ENCODE peak calls at places on chromosomes 11 and 22, in seven cellular contexts. One of them, this sample, is unnamed.

GRCh38 chr11:9895016-9895415 is 231.1 kb downstream of the SWAP70 start:
- DNase-seq in T-helper 9 cell: no peak
- DNase-seq in caudate nucleus: no peak
- DNase-seq in nucleus accumbens: no peak
- DNase-seq in naive thymus-derived CD8-positive, alpha-beta T cell: no peak
- DNase-seq in NCI-H446 treated with DMSO at 0.1 percent for 48 hours: no peak
- DNase-seq in cardiac muscle cell: peak
- DNase-seq in this sample: no peak

GRCh38 chr22:42172385-42173172 is 42.0 kb upstream of the CYP2D6 start:
- DNase-seq in T-helper 9 cell: no peak
- DNase-seq in caudate nucleus: no peak
- DNase-seq in nucleus accumbens: no peak
- DNase-seq in naive thymus-derived CD8-positive, alpha-beta T cell: no peak
- DNase-seq in NCI-H446 treated with DMSO at 0.1 percent for 48 hours: peak
- DNase-seq in cardiac muscle cell: peak
- DNase-seq in this sample: no peak

GRCh38 chr11:99015634-99016454 is 4.9 kb upstream of the CNTN5 start:
- DNase-seq in T-helper 9 cell: no peak
- DNase-seq in caudate nucleus: no peak
- DNase-seq in nucleus accumbens: no peak
- DNase-seq in naive thymus-derived CD8-positive, alpha-beta T cell: peak
- DNase-seq in NCI-H446 treated with DMSO at 0.1 percent for 48 hours: peak
- DNase-seq in cardiac muscle cell: peak
- DNase-seq in this sample: no peak

GRCh38 chr11:61754534-61755482 is 2.4 kb downstream of the MYRF start:
- DNase-seq in T-helper 9 cell: no peak
- DNase-seq in caudate nucleus: no peak
- DNase-seq in nucleus accumbens: no peak
- DNase-seq in naive thymus-derived CD8-positive, alpha-beta T cell: no peak
- DNase-seq in NCI-H446 treated with DMSO at 0.1 percent for 48 hours: no peak
- DNase-seq in cardiac muscle cell: peak
- DNase-seq in this sample: no peak

GRCh38 chr11:60858731-60859464 is 3.1 kb upstream of the PTGDR2 start:
- DNase-seq in T-helper 9 cell: no peak
- DNase-seq in caudate nucleus: no peak
- DNase-seq in nucleus accumbens: no peak
- DNase-seq in naive thymus-derived CD8-positive, alpha-beta T cell: peak
- DNase-seq in NCI-H446 treated with DMSO at 0.1 percent for 48 hours: no peak
- DNase-seq in cardiac muscle cell: no peak
- DNase-seq in this sample: no peak

GRCh38 chr11:103618532-103618931 is 417.9 kb upstream of the DDI1 start:
- DNase-seq in T-helper 9 cell: no peak
- DNase-seq in caudate nucleus: no peak
- DNase-seq in nucleus accumbens: no peak
- DNase-seq in naive thymus-derived CD8-positive, alpha-beta T cell: no peak
- DNase-seq in NCI-H446 treated with DMSO at 0.1 percent for 48 hours: no peak
- DNase-seq in cardiac muscle cell: peak
- DNase-seq in this sample: no peak

GRCh38 chr11:79794057-79794456 is 353.2 kb upstream of the TENM4 start:
- DNase-seq in T-helper 9 cell: no peak
- DNase-seq in caudate nucleus: no peak
- DNase-seq in nucleus accumbens: no peak
- DNase-seq in naive thymus-derived CD8-positive, alpha-beta T cell: no peak
- DNase-seq in NCI-H446 treated with DMSO at 0.1 percent for 48 hours: no peak
- DNase-seq in cardiac muscle cell: no peak
- DNase-seq in this sample: no peak

GRCh38 chr11:117668291-117668690 is 128.7 kb downstream of the DSCAML1 start:
- DNase-seq in T-helper 9 cell: no peak
- DNase-seq in caudate nucleus: no peak
- DNase-seq in nucleus accumbens: no peak
- DNase-seq in naive thymus-derived CD8-positive, alpha-beta T cell: no peak
- DNase-seq in NCI-H446 treated with DMSO at 0.1 percent for 48 hours: peak
- DNase-seq in cardiac muscle cell: no peak
- DNase-seq in this sample: no peak

GRCh38 chr11:1538153-1538552 is 33.9 kb downstream of the DUSP8 start:
- DNase-seq in T-helper 9 cell: no peak
- DNase-seq in caudate nucleus: no peak
- DNase-seq in nucleus accumbens: no peak
- DNase-seq in naive thymus-derived CD8-positive, alpha-beta T cell: no peak
- DNase-seq in NCI-H446 treated with DMSO at 0.1 percent for 48 hours: no peak
- DNase-seq in cardiac muscle cell: no peak
- DNase-seq in this sample: no peak

GRCh38 chr11:17839450-17839849 is 104.9 kb downstream of the KCNC1 start:
- DNase-seq in T-helper 9 cell: no peak
- DNase-seq in caudate nucleus: no peak
- DNase-seq in nucleus accumbens: no peak
- DNase-seq in naive thymus-derived CD8-positive, alpha-beta T cell: no peak
- DNase-seq in NCI-H446 treated with DMSO at 0.1 percent for 48 hours: no peak
- DNase-seq in cardiac muscle cell: no peak
- DNase-seq in this sample: no peak

GRCh38 chr11:14577835-14578529 is 57.8 kb upstream of the PSMA1 start:
- DNase-seq in T-helper 9 cell: no peak
- DNase-seq in caudate nucleus: no peak
- DNase-seq in nucleus accumbens: no peak
- DNase-seq in naive thymus-derived CD8-positive, alpha-beta T cell: no peak
- DNase-seq in NCI-H446 treated with DMSO at 0.1 percent for 48 hours: no peak
- DNase-seq in cardiac muscle cell: peak
- DNase-seq in this sample: no peak

GRCh38 chr11:74935285-74935684 is 13.6 kb downstream of the XRRA1 start:
- DNase-seq in T-helper 9 cell: no peak
- DNase-seq in caudate nucleus: no peak
- DNase-seq in nucleus accumbens: no peak
- DNase-seq in naive thymus-derived CD8-positive, alpha-beta T cell: no peak
- DNase-seq in NCI-H446 treated with DMSO at 0.1 percent for 48 hours: no peak
- DNase-seq in cardiac muscle cell: no peak
- DNase-seq in this sample: no peak

GRCh38 chr11:3139481-3140290 is 25.4 kb downstream of the OSBPL5 start:
- DNase-seq in T-helper 9 cell: no peak
- DNase-seq in caudate nucleus: no peak
- DNase-seq in nucleus accumbens: no peak
- DNase-seq in naive thymus-derived CD8-positive, alpha-beta T cell: no peak
- DNase-seq in NCI-H446 treated with DMSO at 0.1 percent for 48 hours: no peak
- DNase-seq in cardiac muscle cell: no peak
- DNase-seq in this sample: no peak

GRCh38 chr11:62796281-62796680 is 4.5 kb upstream of the TMEM223 start:
- DNase-seq in T-helper 9 cell: no peak
- DNase-seq in caudate nucleus: no peak
- DNase-seq in nucleus accumbens: no peak
- DNase-seq in naive thymus-derived CD8-positive, alpha-beta T cell: no peak
- DNase-seq in NCI-H446 treated with DMSO at 0.1 percent for 48 hours: no peak
- DNase-seq in cardiac muscle cell: no peak
- DNase-seq in this sample: no peak

GRCh38 chr11:28110108-28110838 is 2.1 kb downstream of the METTL15 start:
- DNase-seq in T-helper 9 cell: peak
- DNase-seq in caudate nucleus: peak
- DNase-seq in nucleus accumbens: peak
- DNase-seq in naive thymus-derived CD8-positive, alpha-beta T cell: peak
- DNase-seq in NCI-H446 treated with DMSO at 0.1 percent for 48 hours: peak
- DNase-seq in cardiac muscle cell: peak
- DNase-seq in this sample: peak

GRCh38 chr22:31218565-31219262 is 6.6 kb downstream of the LIMK2 start:
- DNase-seq in T-helper 9 cell: no peak
- DNase-seq in caudate nucleus: no peak
- DNase-seq in nucleus accumbens: no peak
- DNase-seq in naive thymus-derived CD8-positive, alpha-beta T cell: no peak
- DNase-seq in NCI-H446 treated with DMSO at 0.1 percent for 48 hours: no peak
- DNase-seq in cardiac muscle cell: no peak
- DNase-seq in this sample: no peak

GRCh38 chr11:6703247-6704063 is 20.3 kb upstream of the MRPL17 start:
- DNase-seq in T-helper 9 cell: no peak
- DNase-seq in caudate nucleus: peak
- DNase-seq in nucleus accumbens: peak
- DNase-seq in naive thymus-derived CD8-positive, alpha-beta T cell: peak
- DNase-seq in NCI-H446 treated with DMSO at 0.1 percent for 48 hours: no peak
- DNase-seq in cardiac muscle cell: peak
- DNase-seq in this sample: peak

GRCh38 chr22:38172489-38173155 is 9.0 kb downstream of the PLA2G6 start:
- DNase-seq in T-helper 9 cell: peak
- DNase-seq in caudate nucleus: no peak
- DNase-seq in nucleus accumbens: no peak
- DNase-seq in naive thymus-derived CD8-positive, alpha-beta T cell: peak
- DNase-seq in NCI-H446 treated with DMSO at 0.1 percent for 48 hours: no peak
- DNase-seq in cardiac muscle cell: peak
- DNase-seq in this sample: peak

GRCh38 chr22:34111210-34111824 is 191.0 kb upstream of the LARGE1 start:
- DNase-seq in T-helper 9 cell: no peak
- DNase-seq in caudate nucleus: no peak
- DNase-seq in nucleus accumbens: no peak
- DNase-seq in naive thymus-derived CD8-positive, alpha-beta T cell: peak
- DNase-seq in NCI-H446 treated with DMSO at 0.1 percent for 48 hours: no peak
- DNase-seq in cardiac muscle cell: peak
- DNase-seq in this sample: no peak

GRCh38 chr11:77473001-77473800 is 693 bp downstream of the PAK1 start:
- DNase-seq in T-helper 9 cell: peak
- DNase-seq in caudate nucleus: no peak
- DNase-seq in nucleus accumbens: no peak
- DNase-seq in naive thymus-derived CD8-positive, alpha-beta T cell: peak
- DNase-seq in NCI-H446 treated with DMSO at 0.1 percent for 48 hours: no peak
- DNase-seq in cardiac muscle cell: peak
- DNase-seq in this sample: peak

GRCh38 chr11:10386861-10387208 is 68.2 kb upstream of the AMPD3 start:
- DNase-seq in T-helper 9 cell: no peak
- DNase-seq in caudate nucleus: no peak
- DNase-seq in nucleus accumbens: no peak
- DNase-seq in naive thymus-derived CD8-positive, alpha-beta T cell: no peak
- DNase-seq in NCI-H446 treated with DMSO at 0.1 percent for 48 hours: no peak
- DNase-seq in cardiac muscle cell: no peak
- DNase-seq in this sample: no peak

GRCh38 chr11:75241036-75241905 is 697 bp downstream of the TPBGL start:
- DNase-seq in T-helper 9 cell: peak
- DNase-seq in caudate nucleus: peak
- DNase-seq in nucleus accumbens: peak
- DNase-seq in naive thymus-derived CD8-positive, alpha-beta T cell: peak
- DNase-seq in NCI-H446 treated with DMSO at 0.1 percent for 48 hours: peak
- DNase-seq in cardiac muscle cell: peak
- DNase-seq in this sample: peak

GRCh38 chr11:16000065-16000464 is 356.3 kb downstream of the SOX6 start:
- DNase-seq in T-helper 9 cell: no peak
- DNase-seq in caudate nucleus: no peak
- DNase-seq in nucleus accumbens: no peak
- DNase-seq in naive thymus-derived CD8-positive, alpha-beta T cell: no peak
- DNase-seq in NCI-H446 treated with DMSO at 0.1 percent for 48 hours: no peak
- DNase-seq in cardiac muscle cell: peak
- DNase-seq in this sample: no peak

GRCh38 chr22:39598017-39598965 is 27.7 kb downstream of the CACNA1I start:
- DNase-seq in T-helper 9 cell: peak
- DNase-seq in caudate nucleus: no peak
- DNase-seq in nucleus accumbens: no peak
- DNase-seq in naive thymus-derived CD8-positive, alpha-beta T cell: peak
- DNase-seq in NCI-H446 treated with DMSO at 0.1 percent for 48 hours: no peak
- DNase-seq in cardiac muscle cell: peak
- DNase-seq in this sample: no peak

GRCh38 chr22:47623740-47624103 is 861.3 kb downstream of the TBC1D22A start:
- DNase-seq in T-helper 9 cell: no peak
- DNase-seq in caudate nucleus: no peak
- DNase-seq in nucleus accumbens: no peak
- DNase-seq in naive thymus-derived CD8-positive, alpha-beta T cell: no peak
- DNase-seq in NCI-H446 treated with DMSO at 0.1 percent for 48 hours: no peak
- DNase-seq in cardiac muscle cell: no peak
- DNase-seq in this sample: no peak

GRCh38 chr11:102244681-102245409 is 72.4 kb upstream of the BIRC3 start:
- DNase-seq in T-helper 9 cell: no peak
- DNase-seq in caudate nucleus: no peak
- DNase-seq in nucleus accumbens: no peak
- DNase-seq in naive thymus-derived CD8-positive, alpha-beta T cell: no peak
- DNase-seq in NCI-H446 treated with DMSO at 0.1 percent for 48 hours: no peak
- DNase-seq in cardiac muscle cell: peak
- DNase-seq in this sample: no peak

GRCh38 chr11:79440451-79441158 is at the start of gene TENM4:
- DNase-seq in T-helper 9 cell: no peak
- DNase-seq in caudate nucleus: peak
- DNase-seq in nucleus accumbens: peak
- DNase-seq in naive thymus-derived CD8-positive, alpha-beta T cell: no peak
- DNase-seq in NCI-H446 treated with DMSO at 0.1 percent for 48 hours: no peak
- DNase-seq in cardiac muscle cell: peak
- DNase-seq in this sample: peak

GRCh38 chr11:65503923-65504670 is 5.3 kb downstream of the MALAT1 start:
- DNase-seq in T-helper 9 cell: no peak
- DNase-seq in caudate nucleus: no peak
- DNase-seq in nucleus accumbens: no peak
- DNase-seq in naive thymus-derived CD8-positive, alpha-beta T cell: peak
- DNase-seq in NCI-H446 treated with DMSO at 0.1 percent for 48 hours: peak
- DNase-seq in cardiac muscle cell: peak
- DNase-seq in this sample: no peak

GRCh38 chr22:41237707-41238569 is 2.8 kb downstream of the CHADL start:
- DNase-seq in T-helper 9 cell: peak
- DNase-seq in caudate nucleus: no peak
- DNase-seq in nucleus accumbens: peak
- DNase-seq in naive thymus-derived CD8-positive, alpha-beta T cell: peak
- DNase-seq in NCI-H446 treated with DMSO at 0.1 percent for 48 hours: no peak
- DNase-seq in cardiac muscle cell: peak
- DNase-seq in this sample: no peak

GRCh38 chr22:19505735-19506126 is 18.5 kb downstream of the CLDN5 start:
- DNase-seq in T-helper 9 cell: no peak
- DNase-seq in caudate nucleus: no peak
- DNase-seq in nucleus accumbens: no peak
- DNase-seq in naive thymus-derived CD8-positive, alpha-beta T cell: no peak
- DNase-seq in NCI-H446 treated with DMSO at 0.1 percent for 48 hours: no peak
- DNase-seq in cardiac muscle cell: no peak
- DNase-seq in this sample: no peak

GRCh38 chr11:35424157-35424945 is 5.0 kb upstream of the SLC1A2 start:
- DNase-seq in T-helper 9 cell: no peak
- DNase-seq in caudate nucleus: no peak
- DNase-seq in nucleus accumbens: no peak
- DNase-seq in naive thymus-derived CD8-positive, alpha-beta T cell: no peak
- DNase-seq in NCI-H446 treated with DMSO at 0.1 percent for 48 hours: no peak
- DNase-seq in cardiac muscle cell: no peak
- DNase-seq in this sample: no peak

GRCh38 chr22:27756212-27756660 is 45.3 kb downstream of the MN1 start:
- DNase-seq in T-helper 9 cell: no peak
- DNase-seq in caudate nucleus: no peak
- DNase-seq in nucleus accumbens: no peak
- DNase-seq in naive thymus-derived CD8-positive, alpha-beta T cell: no peak
- DNase-seq in NCI-H446 treated with DMSO at 0.1 percent for 48 hours: no peak
- DNase-seq in cardiac muscle cell: no peak
- DNase-seq in this sample: no peak

GRCh38 chr11:1573077-1573846 is 1.2 kb upstream of the DUSP8 start:
- DNase-seq in T-helper 9 cell: peak
- DNase-seq in caudate nucleus: no peak
- DNase-seq in nucleus accumbens: no peak
- DNase-seq in naive thymus-derived CD8-positive, alpha-beta T cell: peak
- DNase-seq in NCI-H446 treated with DMSO at 0.1 percent for 48 hours: no peak
- DNase-seq in cardiac muscle cell: no peak
- DNase-seq in this sample: no peak

GRCh38 chr22:41800348-41801146 is at the start of gene CCDC134:
- DNase-seq in T-helper 9 cell: peak
- DNase-seq in caudate nucleus: peak
- DNase-seq in nucleus accumbens: peak
- DNase-seq in naive thymus-derived CD8-positive, alpha-beta T cell: peak
- DNase-seq in NCI-H446 treated with DMSO at 0.1 percent for 48 hours: peak
- DNase-seq in cardiac muscle cell: peak
- DNase-seq in this sample: peak

GRCh38 chr22:24728790-24729637 is 45.5 kb downstream of the PIWIL3 start:
- DNase-seq in T-helper 9 cell: no peak
- DNase-seq in caudate nucleus: no peak
- DNase-seq in nucleus accumbens: no peak
- DNase-seq in naive thymus-derived CD8-positive, alpha-beta T cell: no peak
- DNase-seq in NCI-H446 treated with DMSO at 0.1 percent for 48 hours: no peak
- DNase-seq in cardiac muscle cell: peak
- DNase-seq in this sample: no peak

GRCh38 chr11:70066136-70066520 is 12.0 kb upstream of the ANO1 start:
- DNase-seq in T-helper 9 cell: no peak
- DNase-seq in caudate nucleus: no peak
- DNase-seq in nucleus accumbens: no peak
- DNase-seq in naive thymus-derived CD8-positive, alpha-beta T cell: no peak
- DNase-seq in NCI-H446 treated with DMSO at 0.1 percent for 48 hours: no peak
- DNase-seq in cardiac muscle cell: no peak
- DNase-seq in this sample: no peak

GRCh38 chr22:35399678-35400334 is at the start of gene MCM5:
- DNase-seq in T-helper 9 cell: peak
- DNase-seq in caudate nucleus: peak
- DNase-seq in nucleus accumbens: peak
- DNase-seq in naive thymus-derived CD8-positive, alpha-beta T cell: peak
- DNase-seq in NCI-H446 treated with DMSO at 0.1 percent for 48 hours: peak
- DNase-seq in cardiac muscle cell: peak
- DNase-seq in this sample: peak

GRCh38 chr11:842370-843002 is at the start of the genes POLR2L and TSPAN4:
- DNase-seq in T-helper 9 cell: peak
- DNase-seq in caudate nucleus: peak
- DNase-seq in nucleus accumbens: peak
- DNase-seq in naive thymus-derived CD8-positive, alpha-beta T cell: peak
- DNase-seq in NCI-H446 treated with DMSO at 0.1 percent for 48 hours: peak
- DNase-seq in cardiac muscle cell: peak
- DNase-seq in this sample: peak